ENCODE peak calls at places on chromosomes 3 and 15, in five cellular contexts. F is HS-5, H is WTC11, M is GM23248, U is ACHN. O is an unnamed sample.
A peak's percentile ranks its signal among the peaks of the same experiment; 100 is the strongest.

GRCh38 chr3:133058243-133058642 is 20.1 kb downstream of the TMEM108 start:
- DNase-seq in F (no peak), H (peak; percentile 12), M (no peak), U (no peak), O (no peak)

GRCh38 chr15:23411841-23412240 is 35.2 kb downstream of the GOLGA6L2 start:
- DNase-seq in F (no peak), H (no peak), M (no peak), U (no peak), O (no peak)

GRCh38 chr3:43455233-43455632 is 166.6 kb downstream of the ANO10 start:
- DNase-seq in F (peak; percentile 59), H (no peak), M (peak; percentile 70), U (peak; percentile 73), O (no peak)

GRCh38 chr15:76939715-76940114 is 8.2 kb downstream of the RCN2 start:
- DNase-seq in F (no peak), H (no peak), M (peak; percentile 52), U (no peak), O (no peak)

GRCh38 chr3:95302044-95302443 is 1239.2 kb downstream of the NSUN3 start:
- DNase-seq in F (peak; percentile 71), H (no peak), M (peak; percentile 0), U (peak; percentile 50), O (no peak)

GRCh38 chr3:64022451-64023186 is 675 bp downstream of the PSMD6 start:
- DNase-seq in F (no peak), H (no peak), M (peak; percentile 72), U (peak; percentile 43), O (no peak)

GRCh38 chr3:55000546-55000945 is 72.7 kb upstream of the LRTM1 start:
- DNase-seq in F (peak; percentile 64), H (no peak), M (peak; percentile 91), U (peak; percentile 74), O (peak; percentile 7)

GRCh38 chr3:42013652-42014442 is 51.9 kb upstream of the ULK4 start:
- DNase-seq in F (no peak), H (peak; percentile 39), M (peak; percentile 54), U (no peak), O (no peak)

GRCh38 chr3:58299839-58300516 is 6.1 kb upstream of the RPP14 start:
- DNase-seq in F (peak; percentile 19), H (no peak), M (peak; percentile 74), U (peak; percentile 39), O (no peak)

GRCh38 chr3:14509796-14510100 is 30.4 kb downstream of the GRIP2 start:
- DNase-seq in F (no peak), H (no peak), M (no peak), U (no peak), O (no peak)

GRCh38 chr3:127588675-127589577 is 1.6 kb downstream of the TPRA1 start:
- DNase-seq in F (peak; percentile 59), H (no peak), M (peak; percentile 87), U (peak; percentile 90), O (no peak)

GRCh38 chr3:101890716-101891115 is 41.4 kb downstream of the NFKBIZ start:
- DNase-seq in F (peak; percentile 67), H (no peak), M (peak; percentile 81), U (peak; percentile 16), O (no peak)

GRCh38 chr15:75455982-75456531 is 4.6 kb upstream of the SIN3A start:
- DNase-seq in F (no peak), H (no peak), M (peak; percentile 77), U (peak; percentile 62), O (peak; percentile 47)